ENCODE peak calls at places on chromosome 20, in eight cellular contexts. E is suprapubic skin; W is AG09319; J is HFF-Myc; L is T1000; C is dorsolateral prefrontal cortex; Q is non-pigmented ciliary epithelial cell; I is stimulated activated CD4-positive, alpha-beta T cell treated with anti-CD3 and anti-CD28 coated beads, Interleukin-1b, Interleukin-23, amount 100 ng/mL, for 24 hours. D is an unnamed sample.

GRCh38 chr20:21237956-21238355 is 65.2 kb upstream of the XRN2 start:
- DNase-seq in E (no peak), W (no peak), J (no peak), L (no peak), C (no peak), Q (no peak), I (no peak), D (no peak)

GRCh38 chr20:62405108-62405980 is 1.7 kb downstream of the CABLES2 start:
- DNase-seq in E (no peak), W (no peak), J (no peak), L (no peak), C (peak), Q (no peak), I (no peak), D (peak)

GRCh38 chr20:49894073-49894470 is 21.3 kb downstream of the SPATA2 start:
- DNase-seq in E (no peak), W (no peak), J (no peak), L (no peak), C (no peak), Q (no peak), I (peak), D (no peak)

GRCh38 chr20:10565922-10566897 is 107.6 kb downstream of the JAG1 start:
- DNase-seq in E (no peak), W (no peak), J (no peak), L (no peak), C (no peak), Q (no peak), I (no peak), D (no peak)

GRCh38 chr20:53069121-53069520 is 97.0 kb downstream of the TSHZ2 start:
- DNase-seq in E (no peak), W (no peak), J (no peak), L (no peak), C (no peak), Q (no peak), I (no peak), D (no peak)

GRCh38 chr20:17558154-17558940 is 11.5 kb upstream of the DSTN start:
- DNase-seq in E (peak), W (peak), J (peak), L (peak), C (no peak), Q (no peak), I (peak), D (peak)

GRCh38 chr20:9149796-9150195 is 80.9 kb downstream of the PLCB4 start:
- DNase-seq in E (no peak), W (no peak), J (no peak), L (no peak), C (no peak), Q (no peak), I (no peak), D (no peak)

GRCh38 chr20:14902432-14903089 is 565.1 kb upstream of the FLRT3 start:
- DNase-seq in E (no peak), W (no peak), J (no peak), L (no peak), C (no peak), Q (no peak), I (no peak), D (no peak)

GRCh38 chr20:64074963-64075362 is 4.4 kb downstream of the RGS19 start:
- DNase-seq in E (no peak), W (no peak), J (no peak), L (no peak), C (no peak), Q (no peak), I (no peak), D (no peak)

GRCh38 chr20:21534453-21534852 is 20.6 kb upstream of the NKX2-2 start:
- DNase-seq in E (no peak), W (no peak), J (no peak), L (no peak), C (no peak), Q (no peak), I (no peak), D (no peak)

D was measured in SW 1271.